ENCODE peak calls at places on chromosomes 4 and X, in six cellular contexts. I is CD8-positive, alpha-beta T cell; J is psoas muscle; T is iPS DF 6.9; Q is A549; X is colonic mucosa. R is an unnamed sample. For H3K4me1, the result is how much of the 10 kb centered on the place peaks cover.

GRCh38 chrX:136658151-136658550 is 10.2 kb downstream of the CD40LG start:
- DNase-seq in I (no peak), T (no peak), X (no peak), Q (no peak), J (no peak), R (no peak)

GRCh38 chrX:140508958-140509357 is 4.1 kb upstream of the SOX3 start:
- DNase-seq in I (no peak), X (no peak), Q (no peak), T (no peak), J (no peak), R (no peak)

GRCh38 chrX:1455948-1456280 is 3.2 kb upstream of the ASMTL start:
- DNase-seq in X (no peak), J (no peak), Q (no peak), T (no peak), I (no peak), R (no peak)

GRCh38 chr4:111633663-111634266 is 511.5 kb upstream of the FAM241A start:
- DNase-seq in T (no peak), X (no peak), I (no peak), J (no peak), Q (no peak), R (no peak)

GRCh38 chr4:54400802-54401201 is 171.7 kb downstream of the PDGFRA start:
- DNase-seq in T (no peak), I (no peak), J (no peak), Q (no peak), X (no peak), R (peak)

GRCh38 chr4:75686346-75686745 is 13.1 kb upstream of the G3BP2 start:
- DNase-seq in T (no peak), X (no peak), Q (no peak), I (peak), J (no peak), R (no peak)

GRCh38 chrX:115413246-115413878 is 123.8 kb downstream of the LUZP4 start:
- DNase-seq in J (no peak), T (no peak), I (no peak), X (no peak), Q (no peak), R (no peak)

GRCh38 chrX:29952016-29952415 is 263.3 kb upstream of the MAGEB2 start:
- DNase-seq in I (no peak), Q (no peak), J (no peak), X (no peak), T (no peak), R (no peak)

GRCh38 chrX:39609941-39610340 is 487.8 kb downstream of the BCOR start:
- DNase-seq in J (no peak), I (no peak), X (no peak), Q (no peak), T (no peak), R (no peak)

GRCh38 chr4:101355767-101356702 is 8.7 kb upstream of the PPP3CA start:
- DNase-seq in X (no peak), Q (peak), T (no peak), I (no peak), J (no peak), R (no peak)

GRCh38 chrX:46251755-46252154 is 293.5 kb downstream of the ZNF674 start:
- DNase-seq in T (no peak), X (no peak), J (no peak), I (no peak), Q (peak), R (no peak)

GRCh38 chr4:41129128-41129754 is 85.1 kb downstream of the APBB2 start:
- DNase-seq in J (no peak), X (no peak), I (no peak), Q (no peak), T (no peak), R (no peak)

GRCh38 chr4:143302526-143302925 is 34.1 kb upstream of the GAB1 start:
- DNase-seq in J (no peak), Q (no peak), T (no peak), I (no peak), X (no peak), R (no peak)

GRCh38 chr4:3854661-3855060 is 88.5 kb downstream of the ADRA2C start:
- DNase-seq in X (no peak), T (no peak), J (no peak), I (no peak), Q (no peak), R (no peak)

GRCh38 chr4:10584042-10584441 is 100.5 kb downstream of the CLNK start:
- DNase-seq in J (no peak), T (no peak), X (peak), I (no peak), Q (no peak), R (peak)

GRCh38 chr4:23097251-23097650 is 404.5 kb downstream of the GBA3 start:
- DNase-seq in J (no peak), T (no peak), I (no peak), X (no peak), Q (no peak), R (no peak)

GRCh38 chrX:24925430-24925829 is 90.3 kb downstream of the ARX start:
- DNase-seq in Q (no peak), I (no peak), X (no peak), T (no peak), J (no peak), R (no peak)

GRCh38 chrX:70485466-70485865 is 40.8 kb downstream of the DLG3 start:
- DNase-seq in J (no peak), T (no peak), X (no peak), Q (no peak), I (no peak), R (no peak)

GRCh38 chr4:77146426-77147399 is 10.3 kb upstream of the CCNG2 start:
- DNase-seq in Q (no peak), X (no peak), T (no peak), J (no peak), I (no peak), R (no peak)

GRCh38 chr4:108372678-108373077 is 203.9 kb upstream of the LEF1 start:
- DNase-seq in I (peak), Q (no peak), J (no peak), T (no peak), X (no peak), R (no peak)

GRCh38 chrX:102659790-102660757 is 8.8 kb downstream of the GPRASP1 start:
- DNase-seq in J (peak), Q (peak), I (peak), T (no peak), X (peak), R (peak)

GRCh38 chr4:138668309-138668708 is 347.3 kb upstream of the NOCT start:
- DNase-seq in T (no peak), Q (no peak), X (no peak), J (no peak), I (no peak), R (no peak)

GRCh38 chrX:153469811-153470410 is 465 bp downstream of the HAUS7 start:
- DNase-seq in I (peak), J (peak), Q (peak), X (no peak), T (no peak), R (no peak)

GRCh38 chr4:83089759-83090158 is 24.8 kb downstream of the PLAC8 start:
- DNase-seq in Q (no peak), T (no peak), X (no peak), J (no peak), I (no peak), R (no peak)

GRCh38 chr4:143356493-143356892 is 19.8 kb downstream of the GAB1 start:
- DNase-seq in T (no peak), I (no peak), X (no peak), J (no peak), Q (no peak), R (no peak)

GRCh38 chr4:118889313-118889694 is 650 bp downstream of the SYNPO2 start:
- DNase-seq in T (no peak), I (no peak), Q (no peak), X (no peak), J (no peak), R (no peak)

GRCh38 chr4:6634746-6635145 is 5.7 kb upstream of the MRFAP1 start:
- DNase-seq in T (no peak), I (no peak), J (no peak), X (no peak), Q (no peak), R (no peak)

GRCh38 chr4:21879187-21879586 is 69.4 kb downstream of the KCNIP4 start:
- DNase-seq in Q (no peak), T (peak), I (no peak), X (no peak), J (no peak), R (no peak)

GRCh38 chrX:130975947-130976346 is 72.9 kb upstream of the ENOX2 start:
- DNase-seq in Q (peak), I (peak), X (peak), J (no peak), T (no peak), R (no peak)

GRCh38 chr4:152485726-152486276 is 50.1 kb downstream of the FBXW7 start:
- DNase-seq in I (peak), T (no peak), X (peak), J (no peak), Q (peak), R (no peak)

GRCh38 chr4:121072080-121072835 is at the start of gene NDNF:
- DNase-seq in T (no peak), X (peak), J (peak), I (peak), Q (no peak), R (peak)

GRCh38 chrX:151753313-151754041 is 18.9 kb downstream of the CNGA2 start:
- DNase-seq in X (peak), J (peak), T (no peak), I (no peak), Q (peak), R (peak)

GRCh38 chr4:113162089-113162488 is 112.6 kb downstream of the ANK2 start:
- DNase-seq in Q (no peak), T (no peak), J (no peak), I (no peak), X (no peak), R (no peak)

GRCh38 chrX:25156323-25156722 is 140.6 kb upstream of the ARX start:
- DNase-seq in I (no peak), Q (no peak), X (no peak), T (no peak), J (no peak), R (no peak)

GRCh38 chrX:151762802-151763201 is 28.3 kb downstream of the CNGA2 start:
- DNase-seq in J (no peak), X (no peak), Q (no peak), T (no peak), I (no peak), R (no peak)

GRCh38 chr4:1960170-1960825 is 48.5 kb downstream of the NELFA start:
- DNase-seq in X (no peak), J (no peak), Q (no peak), T (no peak), I (no peak), R (no peak)

GRCh38 chr4:19047481-19047880 is 1025.9 kb upstream of the LCORL start:
- DNase-seq in I (no peak), Q (no peak), X (no peak), T (no peak), J (no peak), R (no peak)

GRCh38 chr4:19054916-19055315 is 1033.4 kb upstream of the LCORL start:
- DNase-seq in T (no peak), I (no peak), X (no peak), Q (no peak), J (no peak), R (no peak)

DNA sequence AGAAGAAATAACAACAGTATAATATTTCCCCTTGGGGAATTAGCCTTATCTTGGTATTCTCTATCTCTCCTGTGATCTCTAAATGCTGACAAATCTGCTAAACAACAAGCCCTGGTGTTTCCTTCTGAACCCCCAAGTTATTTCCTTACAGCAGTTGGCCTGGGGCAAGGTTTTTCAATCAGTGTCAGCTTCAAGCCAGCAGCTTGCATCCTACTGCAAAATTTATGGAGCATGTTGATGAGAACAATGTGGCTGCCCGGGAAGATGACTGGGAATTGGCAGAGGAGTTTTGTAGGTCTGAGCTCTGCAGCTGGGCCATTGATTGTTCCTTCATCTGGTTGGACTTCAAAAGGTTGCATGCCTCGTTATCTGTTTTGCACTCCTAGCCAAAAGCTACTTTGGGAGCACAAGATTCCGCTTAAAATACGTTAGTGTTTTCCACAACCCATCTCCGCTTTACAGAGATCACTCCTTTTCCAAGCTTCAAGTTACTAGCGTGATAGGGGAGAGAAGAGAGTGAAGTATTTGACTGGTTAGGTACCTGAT is 1030.3 kb upstream of the LCORL start:
- DNase-seq in J (no peak), I (no peak), Q (no peak), T (no peak), X (no peak), R (no peak)
- H3K27ac ChIP-seq in J (no peak), I (no peak), Q (no peak), T (no peak), X (no peak), R (no peak)

GRCh38 chrX:107716045-107716684 is 59.4 kb downstream of the TSC22D3 start:
- DNase-seq in I (peak), J (no peak), X (no peak), Q (peak), T (no peak), R (peak)
- H3K4me1 ChIP-seq in I (half or more), J (under half), X (under half), Q (under half), T (under half), R (half or more)

GRCh38 chrX:13855689-13856425 is 39.0 kb upstream of the GPM6B start:
- DNase-seq in I (no peak), Q (no peak), X (no peak), T (no peak), J (no peak), R (no peak)
- H3K4me3 ChIP-seq in I (no peak), Q (no peak), X (no peak), T (no peak), J (no peak), R (no peak)

DNA sequence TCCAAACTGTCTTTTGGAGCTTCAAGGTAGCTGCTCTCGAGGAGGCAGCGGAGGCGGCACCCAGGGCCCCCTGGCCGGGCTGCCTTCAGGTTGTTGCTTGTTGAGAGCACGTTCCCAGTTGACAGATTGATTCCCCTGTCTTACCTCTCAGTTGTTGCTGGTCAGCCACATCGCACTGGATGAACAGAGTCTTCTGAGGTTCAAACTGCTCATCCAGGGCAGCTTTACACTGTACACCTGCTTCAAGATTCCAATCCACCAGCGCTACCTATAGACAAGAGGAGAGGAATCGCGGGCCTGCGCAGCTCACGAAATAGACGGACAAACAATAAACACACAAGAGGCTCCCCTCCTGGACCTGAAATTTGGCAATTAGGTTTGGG is 497 bp downstream of the HPGD start:
- DNase-seq in X (peak), T (no peak), I (no peak), Q (no peak), J (no peak), R (peak)
- H3K27ac ChIP-seq in X (peak), T (no peak), I (peak), Q (peak), J (no peak), R (peak)

GRCh38 chrX:10051866-10052265 is 84.7 kb downstream of the CLDN34 start:
- DNase-seq in Q (no peak), I (no peak), J (no peak), X (no peak), T (no peak), R (no peak)
- H3K4me1 ChIP-seq in Q (under half), I (under half), J (under half), X (under half), T (under half), R (under half)

R was measured in left lung.